ENCODE peak calls at places on chromosomes 2 and 18, in five cellular contexts. I is stomach, E is cardiac fibroblast, J is fibroblast of pulmonary artery, Q is lower lobe of right lung. U is an unnamed sample.

GRCh38 chr2:46082531-46083485 is 214.4 kb upstream of the EPAS1 start:
- DNase-seq in I (no peak), E (peak; percentile 99), J (peak; percentile 98), Q (no peak), U (no peak)

GRCh38 chr18:77140439-77141109 is 8.0 kb upstream of the MBP start:
- DNase-seq in I (no peak), E (no peak), J (no peak), Q (peak; percentile 69), U (no peak)

GRCh38 chr2:179467111-179467510 is 202.5 kb upstream of the SESTD1 start:
- DNase-seq in I (no peak), E (peak; percentile 64), J (peak; percentile 34), Q (no peak), U (no peak)

GRCh38 chr2:121429119-121429903 is 101.4 kb upstream of the RNU4ATAC start:
- DNase-seq in I (no peak), E (no peak), J (peak; percentile 67), Q (no peak), U (no peak)

GRCh38 chr18:21000667-21001066 is 110.9 kb downstream of the ROCK1 start:
- DNase-seq in I (no peak), E (peak; percentile 66), J (peak; percentile 30), Q (no peak), U (no peak)

GRCh38 chr2:28082131-28082530 is 191.6 kb downstream of the BABAM2 start:
- DNase-seq in I (no peak), E (peak; percentile 36), J (peak; percentile 54), Q (no peak), U (no peak)

GRCh38 chr18:46916551-46917107 is 678 bp downstream of the PIAS2 start:
- DNase-seq in I (no peak), E (peak; percentile 41), J (peak; percentile 41), Q (no peak), U (peak; percentile 65)

GRCh38 chr18:23438608-23439366 is 14.3 kb upstream of the RIOK3 start:
- DNase-seq in I (no peak), E (no peak), J (no peak), Q (no peak), U (peak; percentile 29)

GRCh38 chr2:226378733-226379132 is 420.9 kb downstream of the IRS1 start:
- DNase-seq in I (no peak), E (peak; percentile 63), J (peak; percentile 53), Q (no peak), U (no peak)

GRCh38 chr2:189702071-189702470 is 27.6 kb downstream of the ANKAR start:
- DNase-seq in I (no peak), E (peak; percentile 22), J (peak; percentile 24), Q (no peak), U (no peak)

GRCh38 chr2:3706892-3707291 is 3.5 kb downstream of the DCDC2C start:
- DNase-seq in I (no peak), E (no peak), J (no peak), Q (no peak), U (no peak)

GRCh38 chr2:197024206-197024605 is 97.7 kb upstream of the PGAP1 start:
- DNase-seq in I (no peak), E (no peak), J (no peak), Q (no peak), U (no peak)

GRCh38 chr2:126827371-126827770 is 71.3 kb upstream of the TEX51 start:
- DNase-seq in I (no peak), E (no peak), J (no peak), Q (no peak), U (no peak)

GRCh38 chr2:228039752-228040534 is 141.5 kb downstream of the SPHKAP start:
- DNase-seq in I (no peak), E (peak; percentile 53), J (peak; percentile 40), Q (no peak), U (peak; percentile 23)

GRCh38 chr2:231985823-231986261 is 24.3 kb downstream of the DIS3L2 start:
- DNase-seq in I (no peak), E (no peak), J (no peak), Q (no peak), U (no peak)

GRCh38 chr2:102801098-102801718 is 39.4 kb downstream of the TMEM182 start:
- DNase-seq in I (no peak), E (peak; percentile 42), J (peak; percentile 35), Q (no peak), U (no peak)

GRCh38 chr2:3535794-3536681 is 16.7 kb upstream of the ADI1 start:
- DNase-seq in I (peak; percentile 55), E (peak; percentile 93), J (peak; percentile 89), Q (peak; percentile 59), U (no peak)

GRCh38 chr2:182280128-182280527 is 146.7 kb downstream of the PDE1A start:
- DNase-seq in I (no peak), E (peak; percentile 33), J (peak; percentile 72), Q (no peak), U (no peak)

GRCh38 chr2:197237720-197238370 is 72.7 kb downstream of the ANKRD44 start:
- DNase-seq in I (no peak), E (no peak), J (no peak), Q (no peak), U (peak; percentile 36)

GRCh38 chr2:143420313-143420712 is 291.1 kb downstream of the ARHGAP15 start:
- DNase-seq in I (no peak), E (no peak), J (no peak), Q (no peak), U (no peak)

GRCh38 chr2:49080681-49081080 is 73.6 kb downstream of the FSHR start:
- DNase-seq in I (no peak), E (no peak), J (no peak), Q (no peak), U (no peak)

GRCh38 chr18:7789853-7790552 is 222.9 kb downstream of the PTPRM start:
- DNase-seq in I (peak; percentile 33), E (peak; percentile 67), J (peak; percentile 64), Q (no peak), U (no peak)

GRCh38 chr2:27752551-27753237 is 18.8 kb upstream of the MRPL33 start:
- DNase-seq in I (peak; percentile 76), E (no peak), J (no peak), Q (no peak), U (no peak)

GRCh38 chr2:20617081-20617575 is 33.8 kb downstream of the HS1BP3 start:
- DNase-seq in I (peak; percentile 67), E (peak; percentile 27), J (peak; percentile 69), Q (peak; percentile 82), U (no peak)

GRCh38 chr18:39692367-39693011 is 2126.9 kb upstream of the CELF4 start:
- DNase-seq in I (no peak), E (no peak), J (no peak), Q (no peak), U (no peak)

GRCh38 chr2:186493564-186494085 is 7.6 kb downstream of the ZC3H15 start:
- DNase-seq in I (no peak), E (no peak), J (no peak), Q (no peak), U (no peak)

GRCh38 chr2:240254337-240255164 is 114.1 kb upstream of the OTOS start:
- DNase-seq in I (peak; percentile 20), E (no peak), J (no peak), Q (peak; percentile 34), U (no peak)

GRCh38 chr2:128751751-128752150 is 433.1 kb upstream of the HS6ST1 start:
- DNase-seq in I (no peak), E (no peak), J (no peak), Q (no peak), U (no peak)

GRCh38 chr2:11930211-11930761 is 183.9 kb downstream of the LPIN1 start:
- DNase-seq in I (no peak), E (no peak), J (peak; percentile 4), Q (peak; percentile 86), U (no peak)

GRCh38 chr2:172970660-172971059 is 105.0 kb upstream of the MAP3K20 start:
- DNase-seq in I (no peak), E (no peak), J (no peak), Q (no peak), U (no peak)

GRCh38 chr2:158202151-158202778 is 100.6 kb downstream of the UPP2 start:
- DNase-seq in I (no peak), E (peak; percentile 31), J (peak; percentile 7), Q (no peak), U (no peak)

GRCh38 chr18:75083761-75084160 is 125.2 kb downstream of the PTGR3 start:
- DNase-seq in I (no peak), E (no peak), J (no peak), Q (no peak), U (no peak)

GRCh38 chr2:25927357-25927756 is 49.1 kb upstream of the ASXL2 start:
- DNase-seq in I (no peak), E (no peak), J (no peak), Q (no peak), U (no peak)

GRCh38 chr2:20209373-20210109 is 15.4 kb downstream of the SDC1 start:
- DNase-seq in I (no peak), E (no peak), J (no peak), Q (no peak), U (no peak)

GRCh38 chr2:29420999-29421856 is 306.0 kb downstream of the CLIP4 start:
- DNase-seq in I (no peak), E (peak; percentile 62), J (peak; percentile 10), Q (no peak), U (no peak)

GRCh38 chr2:46117379-46117778 is 179.8 kb upstream of the EPAS1 start:
- DNase-seq in I (no peak), E (peak; percentile 92), J (peak; percentile 64), Q (no peak), U (no peak)

GRCh38 chr2:218295029-218295428 is 2.7 kb upstream of the TMBIM1 start:
- DNase-seq in I (no peak), E (peak; percentile 28), J (peak; percentile 72), Q (no peak), U (no peak)

GRCh38 chr2:167264380-167264779 is 376.1 kb downstream of the XIRP2 start:
- DNase-seq in I (no peak), E (peak; percentile 34), J (peak; percentile 35), Q (no peak), U (no peak)
- TF ChIP-seq CTCF in I (no peak), E (peak; percentile 20), J (peak; percentile 43), Q (peak; percentile 6), U (no peak)

DNA sequence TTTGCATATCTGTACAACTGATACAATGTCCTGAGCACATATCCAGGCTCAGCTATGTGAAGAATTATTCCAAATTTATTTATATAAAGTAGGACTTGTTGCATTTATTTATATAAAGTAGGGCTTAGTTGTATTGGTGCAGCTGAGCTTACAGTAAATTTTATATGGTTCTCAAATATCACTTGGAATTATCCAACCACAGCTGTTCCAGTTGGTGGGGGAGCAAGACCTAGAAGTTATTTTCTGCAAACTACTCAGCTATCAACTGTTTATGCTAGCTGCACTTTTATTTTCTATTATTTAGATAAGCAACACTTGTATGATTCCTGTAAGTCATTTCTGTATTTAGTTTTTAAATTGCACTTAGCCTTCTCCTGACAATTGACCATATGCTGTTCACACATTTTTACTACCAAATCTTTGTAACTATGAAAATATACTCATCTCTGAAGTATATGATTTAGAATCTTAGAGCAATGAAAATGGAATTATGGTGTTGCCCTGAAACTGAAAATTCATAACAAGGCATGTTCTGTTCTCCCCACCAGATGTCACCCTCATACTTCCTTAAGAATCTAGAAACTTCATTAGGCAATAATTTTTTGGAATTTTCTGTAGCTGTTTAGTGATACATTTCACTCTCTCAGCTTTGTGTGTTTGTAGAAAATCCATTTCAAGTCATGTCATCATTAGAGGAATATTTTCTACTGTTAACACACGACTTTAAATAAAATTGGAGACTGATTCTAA is 157.0 kb upstream of the CBLN2 start:
- DNase-seq in I (no peak), E (peak; percentile 40), J (peak; percentile 28), Q (no peak), U (peak; percentile 22)
- TF ChIP-seq CTCF in I (no peak), E (peak; percentile 13), J (peak; percentile 23), Q (peak; percentile 14), U (peak; percentile 10)

GRCh38 chr18:9716780-9717563 is 8.9 kb downstream of the RAB31 start:
- DNase-seq in I (no peak), E (no peak), J (no peak), Q (no peak), U (peak; percentile 55)
- TF ChIP-seq CTCF in I (no peak), E (no peak), J (no peak), Q (no peak), U (no peak)

GRCh38 chr2:101185085-101185484 is 33.9 kb upstream of the TBC1D8 start:
- DNase-seq in I (no peak), E (no peak), J (no peak), Q (no peak), U (no peak)
- TF ChIP-seq CTCF in I (no peak), E (no peak), J (no peak), Q (no peak), U (no peak)

U was measured in GM13976.